ENCODE peak calls at places on chromosomes 6 and 20, in four cellular contexts. N is PC-9, E is heart right ventricle, O is endodermal cell. M is an unnamed sample.

GRCh38 chr6:151680846-151681425 is 126.5 kb upstream of the ESR1 start:
- DNase-seq in O (no peak), N (no peak), E (no peak), M (no peak)

GRCh38 chr6:167211870-167212715 is 54.3 kb upstream of the GPR31 start:
- DNase-seq in E (no peak), N (no peak), O (peak), M (no peak)

GRCh38 chr20:1816384-1817381 is 78.5 kb upstream of the SIRPA start:
- DNase-seq in O (peak), E (no peak), N (peak), M (no peak)

GRCh38 chr20:59075934-59076508 is 33.4 kb upstream of the PRELID3B start:
- DNase-seq in O (no peak), N (no peak), E (no peak), M (no peak)

GRCh38 chr20:45111799-45112471 is 3.0 kb downstream of the WFDC5 start:
- DNase-seq in E (no peak), O (peak), N (no peak), M (no peak)

GRCh38 chr6:160456214-160456546 is 108.0 kb downstream of the SLC22A3 start:
- DNase-seq in N (no peak), E (no peak), O (no peak), M (no peak)

GRCh38 chr6:45801471-45802289 is 214.0 kb downstream of the CLIC5 start:
- DNase-seq in O (no peak), E (no peak), N (no peak), M (no peak)

GRCh38 chr6:167226791-167227190 is 64.3 kb upstream of the UNC93A start:
- DNase-seq in O (peak), N (no peak), E (no peak), M (no peak)

GRCh38 chr6:132504757-132505156 is 8.2 kb downstream of the STX7 start:
- DNase-seq in E (no peak), O (no peak), N (no peak), M (no peak)

GRCh38 chr6:37894585-37894984 is 75.1 kb downstream of the ZFAND3 start:
- DNase-seq in N (no peak), E (no peak), O (no peak), M (no peak)

GRCh38 chr6:84417261-84417660 is 189.8 kb upstream of the CEP162 start:
- DNase-seq in O (no peak), E (no peak), N (peak), M (no peak)

GRCh38 chr20:17622086-17622850 is 52.4 kb downstream of the DSTN start:
- DNase-seq in N (no peak), E (no peak), O (no peak), M (no peak)

GRCh38 chr20:22776369-22776768 is 192.0 kb upstream of the FOXA2 start:
- DNase-seq in N (no peak), O (no peak), E (no peak), M (no peak)

GRCh38 chr6:154497118-154497517 is 13.4 kb downstream of the CNKSR3 start:
- DNase-seq in O (no peak), N (no peak), E (no peak), M (no peak)

GRCh38 chr20:39109933-39110818 is 148.0 kb downstream of the DHX35 start:
- DNase-seq in O (peak), E (no peak), N (no peak), M (no peak)

GRCh38 chr6:1494671-1495070 is 105.3 kb downstream of the FOXF2 start:
- DNase-seq in N (no peak), E (no peak), O (no peak), M (no peak)

GRCh38 chr6:38179300-38179699 is 359.8 kb downstream of the ZFAND3 start:
- DNase-seq in O (peak), N (no peak), E (no peak), M (no peak)

GRCh38 chr20:41110930-41111577 is 26.3 kb upstream of the PLCG1 start:
- DNase-seq in E (no peak), N (peak), O (no peak), M (no peak)

GRCh38 chr20:58342104-58342945 is 32.8 kb downstream of the RAB22A start:
- DNase-seq in E (no peak), O (no peak), N (peak), M (no peak)

GRCh38 chr20:32484221-32485125 is 100.7 kb downstream of the NOL4L start:
- DNase-seq in E (no peak), O (peak), N (no peak), M (no peak)

GRCh38 chr6:158536084-158536890 is 23.6 kb upstream of the TMEM181 start:
- DNase-seq in O (peak), N (no peak), E (peak), M (no peak)

GRCh38 chr6:27863962-27864905 is 48.0 kb downstream of the OR2B2 start:
- DNase-seq in N (no peak), O (no peak), E (no peak), M (no peak)

GRCh38 chr6:160895562-160895961 is 96.0 kb upstream of the MAP3K4 start:
- DNase-seq in O (no peak), E (no peak), N (no peak), M (no peak)

GRCh38 chr6:73309784-73310502 is 44.1 kb downstream of the DPPA5 start:
- DNase-seq in O (peak), E (peak), N (peak), M (no peak)

DNA sequence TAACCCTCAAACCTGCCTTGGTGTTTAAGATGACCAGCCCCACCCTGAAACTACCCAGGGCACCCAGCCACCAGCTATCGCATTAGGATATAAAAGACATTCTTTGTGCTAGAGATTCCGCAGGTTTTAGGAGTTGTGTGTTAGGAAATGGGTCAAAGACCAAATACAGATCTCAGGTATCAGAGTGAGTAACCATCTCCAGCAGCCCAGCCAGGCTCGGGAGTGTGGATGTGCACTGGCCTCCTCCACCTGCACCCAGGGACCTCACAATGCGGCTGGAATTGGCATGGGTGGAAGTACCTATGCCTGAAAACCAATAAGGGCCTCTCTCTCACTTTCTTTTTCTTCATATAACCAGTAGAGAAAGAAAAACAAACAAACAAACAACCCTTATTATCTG is 51.1 kb upstream of the CST7 start:
- DNase-seq in N (peak), O (no peak), E (no peak), M (no peak)
- H3K27ac ChIP-seq in N (no peak), O (no peak), E (no peak), M (no peak)

GRCh38 chr6:77450924-77451323 is 12.4 kb downstream of the HTR1B start:
- DNase-seq in O (no peak), N (no peak), E (no peak), M (no peak)
- TF ChIP-seq CTCF in O (peak), N (no peak), E (no peak), M (peak)

GRCh38 chr6:129321303-129321702 is 388.7 kb downstream of the ARHGAP18 start:
- DNase-seq in E (no peak), O (no peak), N (no peak), M (no peak)
- H3K27ac ChIP-seq in E (no peak), O (no peak), N (no peak), M (no peak)

DNA sequence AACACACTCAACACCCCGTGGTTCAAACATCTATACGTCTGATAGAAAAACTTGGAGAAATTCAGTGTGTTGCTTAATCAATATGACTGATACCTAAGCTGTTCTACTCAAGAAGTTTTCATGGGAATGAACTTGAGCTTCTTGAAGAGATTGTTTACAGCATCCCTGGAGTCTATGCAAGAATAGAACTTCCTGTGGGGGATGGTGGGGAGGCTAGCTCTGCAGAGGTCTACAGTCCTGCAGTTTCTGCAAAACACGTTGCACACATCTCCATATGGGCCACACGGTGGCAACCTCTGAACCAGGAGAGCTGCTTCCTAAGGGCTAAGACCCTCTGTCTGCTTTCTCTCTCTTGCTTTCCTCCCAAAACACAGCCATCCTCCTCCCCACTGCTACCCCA is 32.7 kb upstream of the FANCE start:
- DNase-seq in N (no peak), O (peak), E (no peak), M (peak)
- TF ChIP-seq CTCF in N (no peak), O (peak), E (no peak), M (peak)

GRCh38 chr20:51513545-51513944 is 29.0 kb downstream of the NFATC2 start:
- DNase-seq in E (no peak), N (no peak), O (no peak), M (no peak)

GRCh38 chr20:51514252-51514651 is 28.3 kb downstream of the NFATC2 start:
- DNase-seq in O (no peak), N (no peak), E (no peak), M (no peak)

GRCh38 chr20:51512645-51513044 is 29.9 kb downstream of the NFATC2 start:
- DNase-seq in N (no peak), O (no peak), E (no peak), M (no peak)

GRCh38 chr20:51516855-51517254 is 25.7 kb downstream of the NFATC2 start:
- DNase-seq in O (no peak), E (no peak), N (no peak), M (no peak)

DNA sequence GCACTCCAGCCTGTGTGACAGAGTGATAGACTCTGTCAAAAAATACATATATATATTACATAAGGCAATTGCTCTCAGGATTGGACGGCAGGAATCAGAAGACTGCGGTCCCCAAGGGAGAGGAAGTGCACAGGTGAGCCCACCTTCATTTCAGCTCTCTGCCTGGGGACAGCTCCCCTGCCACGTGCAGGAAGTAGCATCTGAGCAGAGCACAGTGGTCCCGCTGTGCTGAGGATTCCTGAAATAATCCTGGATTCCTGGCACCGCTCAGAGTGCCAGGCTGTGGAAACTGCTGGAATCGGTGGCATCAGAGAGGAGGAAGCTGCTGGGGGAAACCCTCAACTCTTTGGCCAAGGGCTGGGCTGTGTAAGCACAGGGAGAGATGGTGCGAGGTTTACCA is 27.7 kb downstream of the NFATC2 start:
- DNase-seq in N (no peak), E (no peak), O (no peak), M (no peak)
- H3K27ac ChIP-seq in N (no peak), E (no peak), O (no peak), M (no peak)

DNA sequence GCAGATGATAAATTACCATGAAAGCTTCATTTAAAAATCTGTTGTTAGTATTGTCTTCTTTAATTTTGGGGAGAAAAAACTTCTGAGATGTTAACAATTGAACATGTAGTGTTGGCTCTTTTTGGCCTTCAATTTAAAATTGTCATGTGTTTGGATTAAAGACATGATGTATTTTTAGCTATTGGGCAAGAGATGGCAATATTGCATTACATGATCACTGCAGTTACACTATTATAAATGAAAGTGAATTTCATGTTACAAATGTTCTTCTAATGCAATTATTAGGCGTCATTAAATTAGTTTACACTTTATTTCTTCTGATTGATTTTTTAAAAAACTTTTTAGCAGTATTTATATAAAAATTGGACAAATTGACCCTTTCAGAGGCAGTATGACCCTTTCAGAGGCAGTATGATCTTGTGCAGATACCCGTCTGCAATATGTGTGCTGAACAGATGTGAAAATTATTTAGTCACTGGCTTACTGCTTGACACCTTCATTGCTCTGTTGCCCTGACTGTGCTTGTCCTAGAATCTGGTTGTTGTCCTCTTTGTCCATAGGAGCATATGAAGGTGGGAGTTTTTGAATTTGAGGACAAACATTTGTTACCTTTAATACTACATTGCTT is 25.8 kb downstream of the CDKAL1 start:
- DNase-seq in E (no peak), N (no peak), O (no peak), M (no peak)
- TF ChIP-seq CTCF in E (no peak), N (no peak), O (no peak), M (no peak)

M was measured in AG04450.